ENCODE peak calls at places on chromosomes 13 and 19, in six cellular contexts. One of them, this sample, is unnamed.
A peak's percentile ranks its signal among the peaks of the same experiment; 100 is the strongest.

GRCh38 chr13:27920677-27921420 is 1.0 kb downstream of the PDX1 start:
- DNase-seq in GM12864: no peak
- DNase-seq in left lung: no peak
- DNase-seq in A549: peak; percentile 6
- DNase-seq in stomach: no peak
- DNase-seq in mammary epithelial cell: peak; percentile 39
- DNase-seq in this sample: no peak

GRCh38 chr13:106440846-106441245 is 94.6 kb downstream of the EFNB2 start:
- DNase-seq in GM12864: no peak
- DNase-seq in left lung: no peak
- DNase-seq in A549: no peak
- DNase-seq in stomach: no peak
- DNase-seq in mammary epithelial cell: no peak
- DNase-seq in this sample: no peak

GRCh38 chr19:8083141-8083540 is 30.6 kb downstream of the CCL25 start:
- DNase-seq in GM12864: no peak
- DNase-seq in left lung: no peak
- DNase-seq in A549: no peak
- DNase-seq in stomach: no peak
- DNase-seq in mammary epithelial cell: no peak
- DNase-seq in this sample: no peak

GRCh38 chr13:111557921-111558699 is 237.7 kb downstream of the TEX29 start:
- DNase-seq in GM12864: no peak
- DNase-seq in left lung: no peak
- DNase-seq in A549: no peak
- DNase-seq in stomach: no peak
- DNase-seq in mammary epithelial cell: no peak
- DNase-seq in this sample: no peak

GRCh38 chr19:15479391-15480345 is at the start of gene PGLYRP2:
- DNase-seq in GM12864: no peak
- DNase-seq in left lung: peak; percentile 47
- DNase-seq in A549: peak; percentile 32
- DNase-seq in stomach: peak; percentile 64
- DNase-seq in mammary epithelial cell: no peak
- DNase-seq in this sample: no peak

GRCh38 chr19:8569066-8569761 is 8.0 kb downstream of the MYO1F start:
- DNase-seq in GM12864: peak; percentile 76
- DNase-seq in left lung: peak; percentile 84
- DNase-seq in A549: peak; percentile 64
- DNase-seq in stomach: peak; percentile 44
- DNase-seq in mammary epithelial cell: peak; percentile 84
- DNase-seq in this sample: no peak

GRCh38 chr13:68850160-68850559 is 1257.5 kb upstream of the ATXN8OS start:
- DNase-seq in GM12864: no peak
- DNase-seq in left lung: no peak
- DNase-seq in A549: no peak
- DNase-seq in stomach: no peak
- DNase-seq in mammary epithelial cell: no peak
- DNase-seq in this sample: no peak

GRCh38 chr13:20525144-20525600 is 485 bp downstream of the CRYL1 start:
- DNase-seq in GM12864: no peak
- DNase-seq in left lung: peak; percentile 43
- DNase-seq in A549: no peak
- DNase-seq in stomach: peak; percentile 41
- DNase-seq in mammary epithelial cell: peak; percentile 7
- DNase-seq in this sample: no peak

GRCh38 chr19:50794778-50795664 is 4.8 kb downstream of the ACP4 start:
- DNase-seq in GM12864: no peak
- DNase-seq in left lung: no peak
- DNase-seq in A549: peak; percentile 67
- DNase-seq in stomach: no peak
- DNase-seq in mammary epithelial cell: no peak
- DNase-seq in this sample: no peak

GRCh38 chr19:2630352-2631001 is 72.0 kb downstream of the GNG7 start:
- DNase-seq in GM12864: no peak
- DNase-seq in left lung: no peak
- DNase-seq in A549: no peak
- DNase-seq in stomach: no peak
- DNase-seq in mammary epithelial cell: no peak
- DNase-seq in this sample: no peak

GRCh38 chr19:2629491-2630351 is 72.8 kb downstream of the GNG7 start:
- DNase-seq in GM12864: no peak
- DNase-seq in left lung: no peak
- DNase-seq in A549: no peak
- DNase-seq in stomach: no peak
- DNase-seq in mammary epithelial cell: no peak
- DNase-seq in this sample: no peak

GRCh38 chr19:2627855-2628254 is 74.6 kb downstream of the GNG7 start:
- DNase-seq in GM12864: no peak
- DNase-seq in left lung: no peak
- DNase-seq in A549: no peak
- DNase-seq in stomach: no peak
- DNase-seq in mammary epithelial cell: peak; percentile 68
- DNase-seq in this sample: no peak

GRCh38 chr19:2627319-2627829 is 75.1 kb downstream of the GNG7 start:
- DNase-seq in GM12864: no peak
- DNase-seq in left lung: peak; percentile 85
- DNase-seq in A549: peak; percentile 81
- DNase-seq in stomach: peak; percentile 87
- DNase-seq in mammary epithelial cell: peak; percentile 99
- DNase-seq in this sample: peak; percentile 91

GRCh38 chr19:2628597-2628996 is 73.9 kb downstream of the GNG7 start:
- DNase-seq in GM12864: no peak
- DNase-seq in left lung: no peak
- DNase-seq in A549: no peak
- DNase-seq in stomach: no peak
- DNase-seq in mammary epithelial cell: no peak
- DNase-seq in this sample: no peak
- H3K4me3 ChIP-seq in GM12864: no peak overlapping the region
- H3K4me3 ChIP-seq in left lung: no peak overlapping the region
- H3K4me3 ChIP-seq in A549: no peak overlapping the region
- H3K4me3 ChIP-seq in stomach: no peak overlapping the region
- H3K4me3 ChIP-seq in mammary epithelial cell: no peak overlapping the region
- H3K4me3 ChIP-seq in this sample: no peak overlapping the region

GRCh38 chr19:10005632-10006334 is 4.5 kb downstream of the COL5A3 start:
- DNase-seq in GM12864: no peak
- DNase-seq in left lung: no peak
- DNase-seq in A549: no peak
- DNase-seq in stomach: no peak
- DNase-seq in mammary epithelial cell: no peak
- DNase-seq in this sample: no peak
- H3K4me3 ChIP-seq in GM12864: no peak overlapping the region
- H3K4me3 ChIP-seq in left lung: no peak overlapping the region
- H3K4me3 ChIP-seq in A549: no peak overlapping the region
- H3K4me3 ChIP-seq in stomach: peak overlapping the region; percentile 13
- H3K4me3 ChIP-seq in mammary epithelial cell: no peak overlapping the region
- H3K4me3 ChIP-seq in this sample: no peak overlapping the region

GRCh38 chr19:54354761-54355160 is 10.0 kb downstream of the LAIR1 start:
- DNase-seq in GM12864: no peak
- DNase-seq in left lung: no peak
- DNase-seq in A549: no peak
- DNase-seq in stomach: no peak
- DNase-seq in mammary epithelial cell: no peak
- DNase-seq in this sample: no peak

GRCh38 chr19:54352546-54352945 is 12.2 kb downstream of the LAIR1 start:
- DNase-seq in GM12864: no peak
- DNase-seq in left lung: no peak
- DNase-seq in A549: no peak
- DNase-seq in stomach: no peak
- DNase-seq in mammary epithelial cell: no peak
- DNase-seq in this sample: no peak

GRCh38 chr19:54356444-54357056 is 8.2 kb downstream of the LAIR1 start:
- DNase-seq in GM12864: no peak
- DNase-seq in left lung: no peak
- DNase-seq in A549: no peak
- DNase-seq in stomach: no peak
- DNase-seq in mammary epithelial cell: no peak
- DNase-seq in this sample: no peak

GRCh38 chr19:54357381-54357780 is 7.3 kb downstream of the LAIR1 start:
- DNase-seq in GM12864: no peak
- DNase-seq in left lung: no peak
- DNase-seq in A549: no peak
- DNase-seq in stomach: no peak
- DNase-seq in mammary epithelial cell: no peak
- DNase-seq in this sample: no peak

GRCh38 chr19:54355675-54356074 is 9.1 kb downstream of the LAIR1 start:
- DNase-seq in GM12864: no peak
- DNase-seq in left lung: no peak
- DNase-seq in A549: no peak
- DNase-seq in stomach: no peak
- DNase-seq in mammary epithelial cell: no peak
- DNase-seq in this sample: no peak
- H3K4me3 ChIP-seq in GM12864: no peak overlapping the region
- H3K4me3 ChIP-seq in left lung: no peak overlapping the region
- H3K4me3 ChIP-seq in A549: no peak overlapping the region
- H3K4me3 ChIP-seq in stomach: no peak overlapping the region
- H3K4me3 ChIP-seq in mammary epithelial cell: no peak overlapping the region
- H3K4me3 ChIP-seq in this sample: no peak overlapping the region

GRCh38 chr19:58325623-58326022 is 1.2 kb upstream of the ZSCAN22 start:
- DNase-seq in GM12864: no peak
- DNase-seq in left lung: no peak
- DNase-seq in A549: no peak
- DNase-seq in stomach: no peak
- DNase-seq in mammary epithelial cell: peak; percentile 66
- DNase-seq in this sample: no peak
- H3K4me3 ChIP-seq in GM12864: peak overlapping the region; percentile 92
- H3K4me3 ChIP-seq in left lung: peak overlapping the region; percentile 59
- H3K4me3 ChIP-seq in A549: no peak overlapping the region
- H3K4me3 ChIP-seq in stomach: peak overlapping the region; percentile 57
- H3K4me3 ChIP-seq in mammary epithelial cell: peak overlapping the region; percentile 56
- H3K4me3 ChIP-seq in this sample: peak overlapping the region; percentile 89

DNA sequence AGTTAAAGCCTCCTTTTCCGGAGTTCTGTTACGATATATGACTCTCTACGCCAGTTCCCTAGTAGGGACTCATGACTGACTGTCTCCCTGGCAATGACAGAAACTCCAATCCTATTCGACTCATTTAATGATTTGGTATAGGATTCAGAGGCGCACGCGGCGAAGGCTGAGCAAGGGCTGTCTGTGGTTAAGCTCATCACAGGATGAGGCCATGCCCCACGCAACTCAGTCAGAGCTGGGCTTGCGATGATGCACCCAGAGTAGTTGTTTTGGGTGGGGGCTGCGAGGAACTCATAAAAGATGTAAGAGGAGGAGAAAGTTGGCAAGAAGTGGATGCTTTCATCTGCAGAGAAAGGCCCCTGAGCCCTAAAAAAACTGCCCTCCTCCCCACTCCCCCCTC is 468 bp upstream of the SERTM1 start:
- DNase-seq in GM12864: no peak
- DNase-seq in left lung: no peak
- DNase-seq in A549: no peak
- DNase-seq in stomach: no peak
- DNase-seq in mammary epithelial cell: no peak
- DNase-seq in this sample: no peak
- H3K4me3 ChIP-seq in GM12864: no peak overlapping the region
- H3K4me3 ChIP-seq in left lung: no peak overlapping the region
- H3K4me3 ChIP-seq in A549: no peak overlapping the region
- H3K4me3 ChIP-seq in stomach: peak overlapping the region; percentile 43
- H3K4me3 ChIP-seq in mammary epithelial cell: no peak overlapping the region
- H3K4me3 ChIP-seq in this sample: no peak overlapping the region

GRCh38 chr19:13014101-13014920 is 19.0 kb downstream of the NFIX start:
- DNase-seq in GM12864: no peak
- DNase-seq in left lung: no peak
- DNase-seq in A549: no peak
- DNase-seq in stomach: no peak
- DNase-seq in mammary epithelial cell: peak; percentile 66
- DNase-seq in this sample: no peak

GRCh38 chr19:13016628-13017305 is 21.5 kb downstream of the NFIX start:
- DNase-seq in GM12864: no peak
- DNase-seq in left lung: no peak
- DNase-seq in A549: no peak
- DNase-seq in stomach: no peak
- DNase-seq in mammary epithelial cell: peak; percentile 48
- DNase-seq in this sample: no peak

GRCh38 chr19:13014921-13015280 is 19.6 kb downstream of the NFIX start:
- DNase-seq in GM12864: no peak
- DNase-seq in left lung: no peak
- DNase-seq in A549: no peak
- DNase-seq in stomach: no peak
- DNase-seq in mammary epithelial cell: no peak
- DNase-seq in this sample: no peak

GRCh38 chr19:13016245-13016627 is 21.0 kb downstream of the NFIX start:
- DNase-seq in GM12864: no peak
- DNase-seq in left lung: no peak
- DNase-seq in A549: no peak
- DNase-seq in stomach: no peak
- DNase-seq in mammary epithelial cell: no peak
- DNase-seq in this sample: no peak

GRCh38 chr19:13015361-13016231 is 20.3 kb downstream of the NFIX start:
- DNase-seq in GM12864: no peak
- DNase-seq in left lung: no peak
- DNase-seq in A549: no peak
- DNase-seq in stomach: no peak
- DNase-seq in mammary epithelial cell: peak; percentile 59
- DNase-seq in this sample: no peak
- H3K4me3 ChIP-seq in GM12864: no peak overlapping the region
- H3K4me3 ChIP-seq in left lung: no peak overlapping the region
- H3K4me3 ChIP-seq in A549: no peak overlapping the region
- H3K4me3 ChIP-seq in stomach: peak overlapping the region; percentile 18
- H3K4me3 ChIP-seq in mammary epithelial cell: no peak overlapping the region
- H3K4me3 ChIP-seq in this sample: peak overlapping the region; percentile 53

GRCh38 chr19:39677931-39678889 is 22.5 kb downstream of the LGALS16 start:
- DNase-seq in GM12864: no peak
- DNase-seq in left lung: peak; percentile 44
- DNase-seq in A549: peak; percentile 28
- DNase-seq in stomach: peak; percentile 62
- DNase-seq in mammary epithelial cell: no peak
- DNase-seq in this sample: peak; percentile 90
- H3K4me3 ChIP-seq in GM12864: peak overlapping the region; percentile 74
- H3K4me3 ChIP-seq in left lung: no peak overlapping the region
- H3K4me3 ChIP-seq in A549: no peak overlapping the region
- H3K4me3 ChIP-seq in stomach: peak overlapping the region; percentile 3
- H3K4me3 ChIP-seq in mammary epithelial cell: no peak overlapping the region
- H3K4me3 ChIP-seq in this sample: no peak overlapping the region

GRCh38 chr19:17749912-17750317 is 1.4 kb upstream of the FCHO1 start:
- DNase-seq in GM12864: no peak
- DNase-seq in left lung: no peak
- DNase-seq in A549: peak; percentile 24
- DNase-seq in stomach: no peak
- DNase-seq in mammary epithelial cell: no peak
- DNase-seq in this sample: no peak
- H3K4me3 ChIP-seq in GM12864: peak overlapping the region; percentile 30
- H3K4me3 ChIP-seq in left lung: no peak overlapping the region
- H3K4me3 ChIP-seq in A549: no peak overlapping the region
- H3K4me3 ChIP-seq in stomach: no peak overlapping the region
- H3K4me3 ChIP-seq in mammary epithelial cell: no peak overlapping the region
- H3K4me3 ChIP-seq in this sample: no peak overlapping the region

GRCh38 chr19:4877753-4878490 is 10.5 kb upstream of the PLIN3 start:
- DNase-seq in GM12864: no peak
- DNase-seq in left lung: no peak
- DNase-seq in A549: no peak
- DNase-seq in stomach: peak; percentile 31
- DNase-seq in mammary epithelial cell: no peak
- DNase-seq in this sample: no peak
- H3K4me3 ChIP-seq in GM12864: no peak overlapping the region
- H3K4me3 ChIP-seq in left lung: no peak overlapping the region
- H3K4me3 ChIP-seq in A549: no peak overlapping the region
- H3K4me3 ChIP-seq in stomach: no peak overlapping the region
- H3K4me3 ChIP-seq in mammary epithelial cell: no peak overlapping the region
- H3K4me3 ChIP-seq in this sample: no peak overlapping the region